ENCODE peak calls at places on chromosomes 16 and 17, in six cellular contexts. D is hepatocyte, J is PC-3, S is neural progenitor cell, K is HCT116, L is fibroblast of lung. P is an unnamed sample.

GRCh38 chr17:13562271-13562800 is 39.4 kb downstream of the HS3ST3A1 start:
- DNase-seq in D (peak; percentile 58), J (peak; percentile 90), S (no peak), K (no peak), L (peak; percentile 95), P (no peak)

GRCh38 chr17:52751051-52751450 is 592.5 kb upstream of the CA10 start:
- DNase-seq in D (no peak), J (no peak), S (no peak), K (no peak), L (no peak), P (no peak)

GRCh38 chr17:5210853-5211252 is 19.2 kb upstream of the ZNF594 start:
- DNase-seq in D (no peak), J (no peak), S (no peak), K (no peak), L (no peak), P (no peak)

GRCh38 chr17:7281953-7282751 is 634 bp downstream of the SLC2A4 start:
- DNase-seq in D (peak; percentile 47), J (no peak), S (no peak), K (no peak), L (no peak), P (no peak)

GRCh38 chr16:69553332-69553731 is 12.4 kb upstream of the NFAT5 start:
- DNase-seq in D (no peak), J (no peak), S (no peak), K (no peak), L (no peak), P (no peak)

GRCh38 chr17:45429338-45430005 is 3.2 kb downstream of the ARHGAP27 start:
- DNase-seq in D (peak; percentile 69), J (no peak), S (peak; percentile 69), K (no peak), L (no peak), P (no peak)

GRCh38 chr17:79809530-79810137 is 12.8 kb upstream of the CBX8 start:
- DNase-seq in D (no peak), J (no peak), S (peak; percentile 26), K (no peak), L (no peak), P (no peak)

GRCh38 chr17:36731806-36732205 is 130.4 kb downstream of the MRM1 start:
- DNase-seq in D (no peak), J (no peak), S (peak; percentile 88), K (no peak), L (no peak), P (no peak)

GRCh38 chr17:72150632-72151460 is 30.0 kb downstream of the SOX9 start:
- DNase-seq in D (no peak), J (no peak), S (peak; percentile 61), K (no peak), L (no peak), P (no peak)
- H2AFZ ChIP-seq in D (no peak overlapping the region), J (peak overlapping the region; percentile 20), S (peak overlapping the region; percentile 90), K (peak overlapping the region; percentile 85), L (no peak overlapping the region), P (no peak overlapping the region)

DNA sequence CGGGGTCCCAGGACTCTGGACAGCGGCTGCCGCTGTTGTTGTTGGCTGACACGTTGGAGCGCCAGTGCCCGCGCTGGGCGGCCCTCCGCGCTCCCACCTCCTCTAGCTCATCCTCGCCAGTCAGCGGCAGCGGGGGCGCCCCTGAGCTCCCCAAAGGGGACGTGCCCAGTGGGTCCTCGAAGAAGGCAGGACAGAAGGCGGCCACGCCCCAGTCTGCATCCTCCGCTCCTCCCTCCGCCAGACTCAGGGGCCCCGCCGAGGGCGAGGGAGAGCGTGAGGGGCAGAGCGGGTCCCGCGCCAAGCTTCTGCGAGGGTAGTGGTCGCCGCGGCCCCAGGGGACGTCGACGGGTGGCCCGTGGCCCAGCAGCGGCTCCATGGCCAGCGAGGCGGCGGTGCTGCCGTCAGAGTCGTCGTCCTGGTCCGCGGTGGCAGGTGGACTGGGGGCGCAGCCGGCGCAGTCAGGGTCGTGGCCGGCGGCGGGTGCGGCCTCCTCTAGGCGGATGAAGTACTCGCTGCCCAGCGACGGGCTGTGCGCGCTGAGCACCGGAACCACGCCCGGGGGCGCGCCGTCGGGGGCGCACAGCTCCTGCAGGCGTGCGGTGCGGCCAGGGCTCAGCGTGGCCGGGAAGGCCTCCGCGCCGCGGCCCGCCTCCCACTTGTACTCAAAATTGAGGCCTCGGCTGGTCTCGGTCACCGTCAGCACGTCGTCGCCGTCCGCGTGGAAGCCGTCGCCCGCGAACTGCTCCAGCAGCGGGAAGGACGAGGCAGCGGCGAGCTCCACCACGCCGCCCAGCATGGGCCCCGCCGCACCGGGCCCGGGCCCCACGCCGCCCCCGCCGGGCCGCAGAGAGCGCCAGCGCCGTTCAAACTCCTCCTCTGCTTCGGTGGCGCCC is 43.2 kb upstream of the PVALEF start:
- DNase-seq in D (no peak), J (no peak), S (no peak), K (no peak), L (no peak), P (no peak)
- TF ChIP-seq EZH2 in D (no peak), J (no peak), S (no peak), K (no peak), L (peak; percentile 0), P (no peak)

DNA sequence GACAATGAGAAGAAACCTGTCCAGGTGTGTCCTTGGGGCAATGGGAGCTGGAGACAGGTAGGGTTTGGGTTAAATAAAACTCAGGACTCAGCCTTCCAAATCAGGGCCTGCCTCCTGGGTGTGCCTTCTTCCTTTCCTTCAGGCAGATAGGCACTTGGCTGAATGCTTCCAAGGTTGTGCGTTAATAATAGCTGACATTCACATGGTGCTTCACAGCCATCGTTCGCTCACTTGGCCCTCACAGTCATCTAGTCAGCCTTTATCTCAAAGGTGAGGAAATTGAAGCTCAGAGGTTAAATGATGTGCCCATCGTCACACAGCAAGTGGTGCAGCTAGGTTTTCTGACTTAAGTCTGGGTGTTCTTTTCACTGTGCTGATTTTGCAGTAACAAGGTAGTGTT is 9.5 kb downstream of the NFE2L1 start:
- DNase-seq in D (no peak), J (no peak), S (no peak), K (no peak), L (no peak), P (no peak)
- H3K4me1 ChIP-seq in D (peaks cover 29% of the 10 kb centered on the region), J (peaks cover 9% of the 10 kb centered on the region), S (peaks cover 26% of the 10 kb centered on the region), K (no peaks in the 10 kb centered on the region), L (peaks cover 17% of the 10 kb centered on the region), P (peaks cover 27% of the 10 kb centered on the region)

GRCh38 chr16:79764415-79765149 is 164.0 kb upstream of the MAF start:
- DNase-seq in D (no peak), J (no peak), S (no peak), K (no peak), L (no peak), P (no peak)

GRCh38 chr16:79768594-79768993 is 168.1 kb upstream of the MAF start:
- DNase-seq in D (no peak), J (no peak), S (peak; percentile 24), K (no peak), L (no peak), P (no peak)

GRCh38 chr16:79770244-79771064 is 169.9 kb upstream of the MAF start:
- DNase-seq in D (peak; percentile 97), J (peak; percentile 16), S (peak; percentile 96), K (no peak), L (peak; percentile 89), P (peak; percentile 37)

GRCh38 chr16:79769320-79770243 is 169.0 kb upstream of the MAF start:
- DNase-seq in D (no peak), J (no peak), S (no peak), K (no peak), L (no peak), P (no peak)

DNA sequence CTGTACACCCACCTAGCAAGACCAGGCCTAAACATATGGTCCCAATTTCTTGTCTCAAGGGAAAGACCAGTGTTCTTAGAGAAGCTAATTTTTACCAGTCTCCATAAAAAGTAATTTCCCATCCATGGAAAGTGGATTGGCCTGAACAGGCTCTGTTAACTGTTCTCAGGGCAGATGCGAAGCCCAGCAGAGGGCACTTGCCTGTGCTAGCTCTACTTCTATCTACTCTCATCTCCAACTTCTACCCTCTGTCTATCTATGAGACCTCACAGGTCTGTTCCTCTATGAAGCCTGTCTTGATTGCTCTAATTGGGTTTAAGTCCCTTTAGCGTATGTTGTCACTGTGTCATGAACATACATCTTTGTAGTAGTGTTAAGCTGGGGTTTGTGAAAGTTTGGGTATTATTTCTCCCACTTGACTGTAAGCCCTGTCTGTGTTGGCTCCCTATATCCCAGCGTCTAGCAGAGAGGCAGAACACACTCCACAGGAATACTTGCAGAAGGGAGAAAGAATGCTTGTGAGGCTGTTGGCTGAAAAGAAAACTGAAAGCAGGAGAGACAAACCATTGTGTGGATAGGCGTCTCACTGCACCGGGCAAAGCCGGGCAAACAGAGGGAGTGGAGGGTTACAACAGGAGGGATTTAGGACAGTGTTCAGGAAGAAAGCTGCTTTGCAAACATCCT is 167.2 kb upstream of the MAF start:
- DNase-seq in D (peak; percentile 58), J (no peak), S (peak; percentile 78), K (no peak), L (peak; percentile 64), P (no peak)
- H2AFZ ChIP-seq in D (peak overlapping the region; percentile 7), J (no peak overlapping the region), S (peak overlapping the region; percentile 48), K (no peak overlapping the region), L (peak overlapping the region; percentile 66), P (no peak overlapping the region)

DNA sequence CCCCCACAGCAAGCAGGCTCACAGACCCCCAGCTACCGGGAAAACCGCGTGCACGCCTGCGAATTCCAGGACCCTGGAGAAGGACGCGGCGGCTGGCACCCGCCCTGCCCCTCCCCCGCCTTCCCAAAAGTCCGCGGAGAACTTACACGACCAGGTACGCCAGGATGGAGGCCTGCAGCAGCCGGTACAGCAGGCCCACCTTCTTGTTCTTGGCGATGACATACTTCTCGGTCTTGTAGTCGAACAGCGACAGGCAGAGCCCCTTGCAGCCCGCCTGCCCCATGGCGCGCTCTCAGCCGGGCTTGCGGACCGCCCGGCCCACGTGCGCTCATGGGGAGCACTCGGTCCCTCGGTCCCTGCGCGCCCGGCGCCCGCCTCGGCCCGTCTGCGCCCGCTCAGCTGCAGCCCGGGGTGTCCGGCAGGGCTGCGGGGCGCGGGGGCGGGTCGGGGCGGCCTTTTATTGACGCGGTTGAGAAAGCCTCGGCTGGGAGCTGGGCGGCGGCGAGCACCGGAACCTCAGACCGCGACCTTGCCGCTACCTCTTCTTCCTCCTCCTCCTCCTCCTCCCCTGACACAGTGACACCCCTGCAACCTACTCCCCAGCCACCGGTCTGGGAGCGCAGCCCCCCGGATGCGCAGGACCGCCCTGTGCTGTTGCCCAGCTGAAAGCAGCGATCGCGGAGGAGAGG is at the start of gene P2RX5:
- DNase-seq in D (peak; percentile 39), J (peak; percentile 32), S (peak; percentile 76), K (no peak), L (no peak), P (no peak)
- TF ChIP-seq EZH2 in D (peak; percentile 76), J (no peak), S (peak; percentile 87), K (no peak), L (peak; percentile 40), P (no peak)

DNA sequence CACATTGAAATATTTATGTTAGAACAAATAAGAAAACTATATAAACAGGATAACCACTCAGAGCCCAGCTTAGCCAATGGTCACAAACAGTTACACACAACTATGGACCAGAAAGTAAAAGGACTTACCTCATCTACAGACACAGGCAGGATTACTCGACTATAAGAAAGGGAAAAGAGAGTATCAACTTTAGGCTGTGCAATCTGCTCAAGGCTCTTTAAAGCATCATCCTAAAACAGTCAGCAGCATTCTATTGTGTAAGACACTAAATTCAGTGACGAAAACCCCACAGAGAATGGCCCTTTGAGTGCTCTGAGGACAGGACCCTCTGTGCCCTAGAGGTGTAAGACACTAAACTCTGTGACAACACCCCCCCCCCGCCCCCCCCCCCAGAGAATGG is 4.2 kb downstream of the PITPNA start:
- DNase-seq in D (no peak), J (no peak), S (no peak), K (no peak), L (no peak), P (no peak)
- H3K4me1 ChIP-seq in D (peaks cover 24% of the 10 kb centered on the region), J (peaks cover 10% of the 10 kb centered on the region), S (peaks cover 31% of the 10 kb centered on the region), K (peaks cover 22% of the 10 kb centered on the region), L (no peaks in the 10 kb centered on the region), P (peaks cover 14% of the 10 kb centered on the region)